ENCODE peak calls at places on chromosomes 4 and X, in nine cellular contexts. G is fibroblast of lung, D is adrenal gland, X is GM23248, M is esophagus squamous epithelium, P is neuronal stem cell, C is endothelial cell of umbilical vein, A is breast epithelium, B is left lung. F is an unnamed sample.

GRCh38 chrX:100424012-100424411 is 13.9 kb upstream of the PCDH19 start:
- DNase-seq in M (no peak), D (no peak), B (no peak), X (no peak), G (no peak), C (peak; percentile 32), A (no peak), P (no peak), F (no peak)

GRCh38 chr4:137635108-137635507 is 102.8 kb upstream of the PCDH18 start:
- DNase-seq in M (no peak), D (no peak), C (no peak), B (no peak), X (peak; percentile 53), P (no peak), A (no peak), G (peak; percentile 93), F (no peak)

GRCh38 chr4:173758132-173758531 is 228.1 kb upstream of the HAND2 start:
- DNase-seq in P (no peak), C (no peak), A (no peak), G (no peak), M (no peak), D (no peak), X (no peak), B (no peak), F (no peak)

GRCh38 chr4:126051709-126052424 is 737.1 kb downstream of the FAT4 start:
- DNase-seq in D (no peak), P (no peak), B (peak; percentile 32), G (peak; percentile 95), M (no peak), X (peak; percentile 76), A (no peak), C (peak; percentile 60), F (no peak)

GRCh38 chr4:170137466-170137865 is 47.7 kb upstream of the AADAT start:
- DNase-seq in A (no peak), G (no peak), P (no peak), C (no peak), M (no peak), D (no peak), X (no peak), B (no peak), F (no peak)

GRCh38 chr4:150820409-150820808 is 194.7 kb downstream of the LRBA start:
- DNase-seq in M (no peak), G (no peak), A (no peak), X (no peak), B (no peak), P (no peak), C (no peak), D (no peak), F (no peak)

GRCh38 chrX:8913665-8914409 is 112.7 kb upstream of the FAM9A start:
- DNase-seq in P (no peak), G (peak; percentile 85), A (no peak), B (peak; percentile 34), M (no peak), X (peak; percentile 81), D (peak; percentile 52), C (no peak), F (no peak)

GRCh38 chr4:129335263-129335662 is 239.3 kb downstream of the C4orf33 start:
- DNase-seq in C (no peak), X (no peak), A (no peak), P (no peak), M (no peak), B (no peak), G (no peak), D (no peak), F (no peak)

GRCh38 chrX:45719751-45720501 is 519.2 kb upstream of the DIPK2B start:
- DNase-seq in D (no peak), M (no peak), X (peak; percentile 6), C (no peak), G (no peak), B (no peak), A (no peak), P (no peak), F (no peak)

GRCh38 chr4:4507923-4508322 is 33.9 kb downstream of the STX18 start:
- DNase-seq in G (no peak), X (no peak), P (no peak), C (peak; percentile 21), A (no peak), B (no peak), D (no peak), M (no peak), F (no peak)

GRCh38 chr4:21469438-21470032 is 479.0 kb downstream of the KCNIP4 start:
- DNase-seq in B (no peak), P (no peak), M (no peak), G (peak; percentile 38), C (peak; percentile 40), A (no peak), X (peak; percentile 51), D (no peak), F (no peak)

GRCh38 chr4:53512608-53513007 is 78.7 kb downstream of the LNX1 start:
- DNase-seq in P (no peak), G (no peak), D (no peak), B (no peak), C (no peak), X (no peak), M (no peak), A (no peak), F (no peak)

GRCh38 chr4:5874811-5875465 is 17.9 kb downstream of the CRMP1 start:
- DNase-seq in X (peak; percentile 66), A (no peak), G (peak; percentile 22), M (no peak), P (no peak), C (no peak), D (no peak), B (no peak), F (no peak)

GRCh38 chr4:134201216-134202098 is at the start of gene PABPC4L:
- DNase-seq in C (peak; percentile 77), A (no peak), P (peak; percentile 42), M (no peak), X (peak; percentile 38), G (peak; percentile 63), D (peak; percentile 63), B (peak; percentile 58), F (no peak)

GRCh38 chr4:182521006-182521405 is 277.8 kb downstream of the TENM3 start:
- DNase-seq in X (no peak), M (no peak), A (no peak), P (no peak), B (no peak), D (no peak), C (no peak), G (no peak), F (no peak)

GRCh38 chr4:10091531-10092181 is 24.9 kb downstream of the WDR1 start:
- DNase-seq in P (no peak), B (no peak), C (no peak), A (no peak), D (no peak), M (no peak), X (no peak), G (no peak), F (no peak)
- H3K4me1 ChIP-seq in P (peaks cover 16% of the 10 kb centered on the region), B (peaks cover 45% of the 10 kb centered on the region), C (peaks cover 66% of the 10 kb centered on the region), A (peaks cover 20% of the 10 kb centered on the region), D (peaks cover 12% of the 10 kb centered on the region), M (peaks cover 33% of the 10 kb centered on the region), X (peaks cover 45% of the 10 kb centered on the region), G (peaks cover 34% of the 10 kb centered on the region), F (peaks cover 62% of the 10 kb centered on the region)

GRCh38 chr4:69787879-69788278 is 27.5 kb upstream of the SULT1B1 start:
- DNase-seq in B (no peak), X (no peak), M (no peak), C (peak; percentile 48), P (no peak), D (no peak), G (no peak), A (no peak), F (peak; percentile 19)
- H3K4me3 ChIP-seq in B (no peak overlapping the region), X (no peak overlapping the region), M (no peak overlapping the region), C (no peak overlapping the region), P (no peak overlapping the region), D (no peak overlapping the region), G (no peak overlapping the region), A (no peak overlapping the region), F (no peak overlapping the region)

GRCh38 chr4:38154251-38154650 is 194.1 kb downstream of the PTTG2 start:
- DNase-seq in G (no peak), D (no peak), B (no peak), M (no peak), C (no peak), P (no peak), X (no peak), A (no peak), F (no peak)

GRCh38 chr4:38157592-38157991 is 197.4 kb downstream of the PTTG2 start:
- DNase-seq in B (no peak), D (no peak), M (no peak), A (no peak), G (no peak), P (no peak), X (no peak), C (no peak), F (no peak)

GRCh38 chr4:38154681-38155588 is 194.7 kb downstream of the PTTG2 start:
- DNase-seq in C (no peak), X (peak; percentile 42), D (no peak), A (no peak), B (peak; percentile 65), G (peak; percentile 52), P (no peak), M (no peak), F (no peak)

GRCh38 chr4:38152721-38153412 is 192.7 kb downstream of the PTTG2 start:
- DNase-seq in A (no peak), D (no peak), P (no peak), G (no peak), M (no peak), B (no peak), C (no peak), X (no peak), F (no peak)

GRCh38 chr4:38155589-38156294 is 195.5 kb downstream of the PTTG2 start:
- DNase-seq in A (no peak), M (no peak), P (no peak), B (no peak), G (peak; percentile 37), D (no peak), C (no peak), X (no peak), F (no peak)
- H3K27ac ChIP-seq in A (peak overlapping the region; percentile 62), M (peak overlapping the region; percentile 85), P (no peak overlapping the region), B (peak overlapping the region; percentile 63), G (peak overlapping the region; percentile 26), D (no peak overlapping the region), C (no peak overlapping the region), X (no peak overlapping the region), F (peak overlapping the region; percentile 82)

GRCh38 chr4:25861422-25861926 is 1.3 kb downstream of the SEL1L3 start:
- DNase-seq in G (peak; percentile 64), C (peak; percentile 75), M (no peak), A (no peak), B (no peak), X (peak; percentile 59), D (no peak), P (no peak), F (no peak)
- H3K4me1 ChIP-seq in G (no peaks in the 10 kb centered on the region), C (peaks cover 38% of the 10 kb centered on the region), M (peaks cover 7% of the 10 kb centered on the region), A (no peaks in the 10 kb centered on the region), B (peaks cover 59% of the 10 kb centered on the region), X (peaks cover 23% of the 10 kb centered on the region), D (no peaks in the 10 kb centered on the region), P (peaks cover 9% of the 10 kb centered on the region), F (peaks cover 29% of the 10 kb centered on the region)

GRCh38 chrX:1493877-1494510 is 41.3 kb upstream of the ASMTL start:
- DNase-seq in G (no peak), C (no peak), A (no peak), D (no peak), M (no peak), B (no peak), X (no peak), P (no peak), F (no peak)
- H3K4me3 ChIP-seq in G (no peak overlapping the region), C (no peak overlapping the region), A (no peak overlapping the region), D (no peak overlapping the region), M (no peak overlapping the region), B (no peak overlapping the region), X (no peak overlapping the region), P (no peak overlapping the region), F (no peak overlapping the region)

GRCh38 chr4:60857354-60857753 is 342.8 kb upstream of the ADGRL3 start:
- DNase-seq in X (no peak), M (no peak), P (no peak), G (no peak), B (no peak), A (no peak), C (no peak), D (no peak), F (no peak)
- H3K27ac ChIP-seq in X (no peak overlapping the region), M (no peak overlapping the region), P (no peak overlapping the region), G (no peak overlapping the region), B (no peak overlapping the region), A (no peak overlapping the region), C (no peak overlapping the region), D (no peak overlapping the region), F (no peak overlapping the region)

F was measured in keratinocyte.